ENCODE peak calls at places on chromosomes 13 and 19, in six cellular contexts. One of them, this sample, is unnamed.
A peak's percentile ranks its signal among the peaks of the same experiment; 100 is the strongest.

GRCh38 chr13:30985637-30986205 is 53.3 kb downstream of the TEX26 start:
- DNase-seq in astrocyte: peak; percentile 75
- DNase-seq in A549: no peak
- DNase-seq in aorta: no peak
- DNase-seq in HCT116: no peak
- DNase-seq in CD8-positive, alpha-beta T cell: no peak
- DNase-seq in this sample: no peak

GRCh38 chr19:23557381-23557780 is 129.6 kb downstream of the ZNF675 start:
- DNase-seq in astrocyte: no peak
- DNase-seq in A549: no peak
- DNase-seq in aorta: no peak
- DNase-seq in HCT116: no peak
- DNase-seq in CD8-positive, alpha-beta T cell: no peak
- DNase-seq in this sample: no peak

GRCh38 chr13:29162638-29163037 is 342.5 kb downstream of the MTUS2 start:
- DNase-seq in astrocyte: peak; percentile 14
- DNase-seq in A549: no peak
- DNase-seq in aorta: no peak
- DNase-seq in HCT116: no peak
- DNase-seq in CD8-positive, alpha-beta T cell: no peak
- DNase-seq in this sample: no peak

GRCh38 chr13:114118763-114119123 is 13.7 kb downstream of the RASA3 start:
- DNase-seq in astrocyte: no peak
- DNase-seq in A549: peak; percentile 55
- DNase-seq in aorta: peak; percentile 67
- DNase-seq in HCT116: no peak
- DNase-seq in CD8-positive, alpha-beta T cell: peak; percentile 15
- DNase-seq in this sample: peak; percentile 94

GRCh38 chr19:14560776-14561108 is 11.1 kb downstream of the NDUFB7 start:
- DNase-seq in astrocyte: no peak
- DNase-seq in A549: no peak
- DNase-seq in aorta: no peak
- DNase-seq in HCT116: no peak
- DNase-seq in CD8-positive, alpha-beta T cell: no peak
- DNase-seq in this sample: peak; percentile 30

GRCh38 chr13:34469212-34469983 is 472.7 kb upstream of the NBEA start:
- DNase-seq in astrocyte: peak; percentile 87
- DNase-seq in A549: no peak
- DNase-seq in aorta: no peak
- DNase-seq in HCT116: no peak
- DNase-seq in CD8-positive, alpha-beta T cell: no peak
- DNase-seq in this sample: no peak

GRCh38 chr19:1884719-1885334 is 469 bp downstream of the ABHD17A start:
- DNase-seq in astrocyte: no peak
- DNase-seq in A549: no peak
- DNase-seq in aorta: no peak
- DNase-seq in HCT116: no peak
- DNase-seq in CD8-positive, alpha-beta T cell: no peak
- DNase-seq in this sample: peak; percentile 96

GRCh38 chr13:104954210-104954609 is 1581.3 kb downstream of the EFNB2 start:
- DNase-seq in astrocyte: no peak
- DNase-seq in A549: no peak
- DNase-seq in aorta: no peak
- DNase-seq in HCT116: no peak
- DNase-seq in CD8-positive, alpha-beta T cell: no peak
- DNase-seq in this sample: no peak

GRCh38 chr13:62320129-62320724 is 904.6 kb upstream of the PCDH20 start:
- DNase-seq in astrocyte: peak; percentile 33
- DNase-seq in A549: peak; percentile 1
- DNase-seq in aorta: no peak
- DNase-seq in HCT116: peak; percentile 46
- DNase-seq in CD8-positive, alpha-beta T cell: no peak
- DNase-seq in this sample: no peak

GRCh38 chr19:4801085-4801619 is 9.6 kb downstream of the FEM1A start:
- DNase-seq in astrocyte: no peak
- DNase-seq in A549: no peak
- DNase-seq in aorta: no peak
- DNase-seq in HCT116: no peak
- DNase-seq in CD8-positive, alpha-beta T cell: no peak
- DNase-seq in this sample: no peak

GRCh38 chr13:110225007-110225406 is 82.0 kb downstream of the COL4A1 start:
- DNase-seq in astrocyte: no peak
- DNase-seq in A549: no peak
- DNase-seq in aorta: no peak
- DNase-seq in HCT116: no peak
- DNase-seq in CD8-positive, alpha-beta T cell: no peak
- DNase-seq in this sample: no peak

GRCh38 chr13:110225609-110226008 is 81.3 kb downstream of the COL4A1 start:
- DNase-seq in astrocyte: no peak
- DNase-seq in A549: no peak
- DNase-seq in aorta: no peak
- DNase-seq in HCT116: no peak
- DNase-seq in CD8-positive, alpha-beta T cell: no peak
- DNase-seq in this sample: no peak

GRCh38 chr13:110227864-110228643 is 78.9 kb downstream of the COL4A1 start:
- DNase-seq in astrocyte: no peak
- DNase-seq in A549: no peak
- DNase-seq in aorta: no peak
- DNase-seq in HCT116: no peak
- DNase-seq in CD8-positive, alpha-beta T cell: no peak
- DNase-seq in this sample: no peak

GRCh38 chr13:110227416-110227815 is 79.5 kb downstream of the COL4A1 start:
- DNase-seq in astrocyte: no peak
- DNase-seq in A549: no peak
- DNase-seq in aorta: no peak
- DNase-seq in HCT116: no peak
- DNase-seq in CD8-positive, alpha-beta T cell: no peak
- DNase-seq in this sample: no peak

DNA sequence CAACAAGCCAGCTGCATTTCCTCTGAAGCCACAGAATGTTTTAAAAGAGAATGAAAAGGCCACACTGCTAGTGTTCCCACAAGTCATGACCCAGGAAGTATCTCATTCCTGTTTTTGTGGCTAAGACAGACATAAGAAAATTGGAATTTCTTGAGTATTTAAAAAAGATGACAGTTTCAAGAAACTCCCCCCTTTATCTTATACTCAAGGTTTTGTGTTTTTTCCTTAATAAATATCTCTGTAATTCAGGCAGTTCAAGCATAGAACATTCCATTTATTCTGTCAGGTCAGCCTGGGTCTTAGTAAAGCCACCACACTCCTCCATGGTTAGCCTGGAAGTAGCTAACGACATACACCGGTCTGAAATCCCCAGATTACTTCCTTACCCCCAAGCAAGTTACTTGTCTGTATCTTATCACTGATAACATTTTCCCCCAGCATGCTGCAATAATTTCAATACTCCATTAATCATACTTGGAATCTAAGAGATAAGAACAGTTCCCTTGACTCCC is 80.8 kb downstream of the COL4A1 start:
- DNase-seq in astrocyte: peak; percentile 65
- DNase-seq in A549: no peak
- DNase-seq in aorta: no peak
- DNase-seq in HCT116: no peak
- DNase-seq in CD8-positive, alpha-beta T cell: no peak
- DNase-seq in this sample: no peak
- H3K27ac ChIP-seq in astrocyte: peak overlapping the region; percentile 2
- H3K27ac ChIP-seq in A549: no peak overlapping the region
- H3K27ac ChIP-seq in aorta: no peak overlapping the region
- H3K27ac ChIP-seq in HCT116: no peak overlapping the region
- H3K27ac ChIP-seq in CD8-positive, alpha-beta T cell: no peak overlapping the region
- H3K27ac ChIP-seq in this sample: no peak overlapping the region

GRCh38 chr13:106527806-106528205 is 7.7 kb downstream of the EFNB2 start:
- DNase-seq in astrocyte: no peak
- DNase-seq in A549: no peak
- DNase-seq in aorta: no peak
- DNase-seq in HCT116: no peak
- DNase-seq in CD8-positive, alpha-beta T cell: no peak
- DNase-seq in this sample: no peak
- H3K27ac ChIP-seq in astrocyte: no peak overlapping the region
- H3K27ac ChIP-seq in A549: no peak overlapping the region
- H3K27ac ChIP-seq in aorta: no peak overlapping the region
- H3K27ac ChIP-seq in HCT116: no peak overlapping the region
- H3K27ac ChIP-seq in CD8-positive, alpha-beta T cell: no peak overlapping the region
- H3K27ac ChIP-seq in this sample: no peak overlapping the region

GRCh38 chr19:41501854-41502253 is 58.9 kb downstream of the ERICH4 start:
- DNase-seq in astrocyte: no peak
- DNase-seq in A549: no peak
- DNase-seq in aorta: no peak
- DNase-seq in HCT116: no peak
- DNase-seq in CD8-positive, alpha-beta T cell: no peak
- DNase-seq in this sample: no peak
- H3K27ac ChIP-seq in astrocyte: no peak overlapping the region
- H3K27ac ChIP-seq in A549: peak overlapping the region; percentile 82
- H3K27ac ChIP-seq in aorta: no peak overlapping the region
- H3K27ac ChIP-seq in HCT116: peak overlapping the region; percentile 23
- H3K27ac ChIP-seq in CD8-positive, alpha-beta T cell: no peak overlapping the region
- H3K27ac ChIP-seq in this sample: no peak overlapping the region

DNA sequence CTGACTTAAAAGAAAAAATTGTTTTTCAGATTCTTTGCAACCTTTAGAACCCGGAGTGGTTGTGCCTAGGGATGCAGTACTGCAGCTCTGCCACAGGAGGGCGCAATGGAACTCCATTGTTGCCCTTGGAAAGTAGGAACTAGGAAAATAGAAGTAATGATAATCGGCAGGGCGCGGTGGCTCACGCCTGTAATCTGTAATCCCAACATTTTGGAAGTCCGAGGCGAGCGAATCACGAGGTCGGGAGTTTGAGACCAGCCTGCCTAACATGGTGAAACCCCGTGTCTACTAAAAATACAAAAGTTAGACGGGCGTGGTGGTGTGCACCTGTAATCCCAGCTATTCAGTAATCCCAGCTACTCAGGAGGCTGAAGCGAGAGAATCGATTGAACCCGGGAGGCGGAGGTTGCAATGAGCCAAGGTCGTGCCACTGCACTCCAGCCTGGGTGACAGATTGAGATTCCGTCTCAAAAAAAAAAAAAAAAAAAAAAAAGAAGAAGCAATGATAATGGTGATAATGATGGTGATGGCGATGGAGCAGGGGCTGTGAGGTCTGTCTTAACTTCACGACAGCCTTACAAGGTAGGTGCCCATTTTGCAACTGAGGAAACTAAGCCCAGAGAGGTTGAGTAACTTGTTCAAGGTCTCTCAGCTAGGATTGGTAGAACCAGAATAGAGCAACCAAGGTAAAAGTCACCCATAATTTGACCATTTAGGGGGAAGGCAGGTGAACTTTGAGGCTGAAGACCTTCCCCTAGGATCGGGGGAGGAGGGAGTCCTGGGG is 5.5 kb upstream of the ADAMTS10 start:
- DNase-seq in astrocyte: no peak
- DNase-seq in A549: no peak
- DNase-seq in aorta: peak; percentile 88
- DNase-seq in HCT116: peak; percentile 60
- DNase-seq in CD8-positive, alpha-beta T cell: peak; percentile 56
- DNase-seq in this sample: peak; percentile 93
- H3K27ac ChIP-seq in astrocyte: no peak overlapping the region
- H3K27ac ChIP-seq in A549: peak overlapping the region; percentile 99
- H3K27ac ChIP-seq in aorta: no peak overlapping the region
- H3K27ac ChIP-seq in HCT116: no peak overlapping the region
- H3K27ac ChIP-seq in CD8-positive, alpha-beta T cell: no peak overlapping the region
- H3K27ac ChIP-seq in this sample: no peak overlapping the region

DNA sequence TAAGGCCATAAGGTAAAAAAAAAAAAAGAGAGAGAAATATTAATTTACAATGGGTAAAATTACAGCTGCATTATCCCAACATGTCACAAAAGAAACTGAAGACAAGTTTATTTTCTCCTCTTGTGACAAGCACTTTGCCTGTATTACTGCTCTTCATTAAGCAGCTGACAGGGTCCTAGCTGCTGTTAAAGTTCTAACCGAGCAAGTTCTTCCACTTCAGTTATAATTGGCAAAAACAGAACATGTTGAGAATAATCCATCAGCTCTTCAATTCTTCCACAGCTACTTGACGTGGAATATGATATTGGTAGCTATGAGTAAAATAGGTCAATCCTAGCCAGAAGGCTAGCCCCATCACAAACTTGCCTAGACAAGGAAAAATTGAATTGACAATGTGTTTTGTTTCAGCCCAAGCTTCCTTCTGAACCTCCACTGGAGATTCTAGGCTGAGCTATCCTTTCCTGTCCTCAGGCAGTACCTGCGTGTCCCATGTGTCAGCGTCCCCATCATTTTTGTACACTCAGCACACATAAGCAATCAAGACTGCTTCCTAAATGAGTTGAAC is 32.2 kb upstream of the DOCK9 start:
- DNase-seq in astrocyte: no peak
- DNase-seq in A549: no peak
- DNase-seq in aorta: no peak
- DNase-seq in HCT116: no peak
- DNase-seq in CD8-positive, alpha-beta T cell: no peak
- DNase-seq in this sample: no peak
- H3K27ac ChIP-seq in astrocyte: no peak overlapping the region
- H3K27ac ChIP-seq in A549: no peak overlapping the region
- H3K27ac ChIP-seq in aorta: no peak overlapping the region
- H3K27ac ChIP-seq in HCT116: no peak overlapping the region
- H3K27ac ChIP-seq in CD8-positive, alpha-beta T cell: no peak overlapping the region
- H3K27ac ChIP-seq in this sample: no peak overlapping the region

DNA sequence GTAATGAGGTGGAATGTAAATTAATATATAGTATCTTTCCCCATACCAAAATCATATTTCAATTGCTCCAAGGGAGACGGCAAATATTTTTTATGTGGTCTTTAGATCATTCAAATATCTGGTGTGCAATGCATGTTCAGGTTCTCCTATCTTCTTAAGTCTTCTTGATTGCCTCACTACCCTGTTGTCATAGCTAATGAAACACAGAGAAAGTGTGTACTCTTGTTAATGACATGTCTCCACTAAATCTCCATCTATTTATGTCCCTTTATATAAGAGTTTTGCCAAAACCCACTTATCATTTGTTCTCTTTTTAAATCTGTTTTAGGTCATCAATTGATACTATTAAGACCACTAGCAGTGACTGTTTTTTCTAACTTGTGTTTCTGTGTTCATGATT is 6.6 kb downstream of the STARD13 start:
- DNase-seq in astrocyte: no peak
- DNase-seq in A549: no peak
- DNase-seq in aorta: no peak
- DNase-seq in HCT116: no peak
- DNase-seq in CD8-positive, alpha-beta T cell: no peak
- DNase-seq in this sample: no peak
- H3K27ac ChIP-seq in astrocyte: peak overlapping the region; percentile 100
- H3K27ac ChIP-seq in A549: peak overlapping the region; percentile 89
- H3K27ac ChIP-seq in aorta: no peak overlapping the region
- H3K27ac ChIP-seq in HCT116: no peak overlapping the region
- H3K27ac ChIP-seq in CD8-positive, alpha-beta T cell: no peak overlapping the region
- H3K27ac ChIP-seq in this sample: peak overlapping the region; percentile 99

GRCh38 chr19:35329323-35329722 is 336 bp downstream of the CD22 start:
- DNase-seq in astrocyte: no peak
- DNase-seq in A549: no peak
- DNase-seq in aorta: no peak
- DNase-seq in HCT116: no peak
- DNase-seq in CD8-positive, alpha-beta T cell: no peak
- DNase-seq in this sample: peak; percentile 42
- H3K27ac ChIP-seq in astrocyte: no peak overlapping the region
- H3K27ac ChIP-seq in A549: no peak overlapping the region
- H3K27ac ChIP-seq in aorta: no peak overlapping the region
- H3K27ac ChIP-seq in HCT116: no peak overlapping the region
- H3K27ac ChIP-seq in CD8-positive, alpha-beta T cell: no peak overlapping the region
- H3K27ac ChIP-seq in this sample: no peak overlapping the region